ENCODE peak calls at places on chromosome 11, in nine cellular contexts. F is small intestine, V is mammary epithelial cell, B is astrocyte of the spinal cord, K is fibroblast of pulmonary artery, W is fibroblast of mammary gland, M is skeletal muscle cell, R is tibial nerve, X is lower lobe of right lung. U is an unnamed sample.
A peak's percentile ranks its signal among the peaks of the same experiment; 100 is the strongest.

GRCh38 chr11:76653674-76654309 is 16.8 kb downstream of the LRRC32 start:
- DNase-seq in W (peak; percentile 87), X (no peak), K (peak; percentile 92), V (no peak), F (no peak), M (peak; percentile 72), B (peak; percentile 52), R (peak; percentile 11), U (peak; percentile 94)

GRCh38 chr11:27381238-27381666 is 18.2 kb upstream of the CCDC34 start:
- DNase-seq in V (no peak), X (no peak), F (no peak), W (no peak), R (no peak), M (no peak), B (no peak), K (no peak), U (no peak)

GRCh38 chr11:27233654-27234042 is 129.4 kb downstream of the CCDC34 start:
- DNase-seq in X (no peak), M (no peak), F (no peak), V (no peak), K (no peak), W (no peak), R (no peak), B (peak; percentile 27), U (no peak)

GRCh38 chr11:34427171-34427805 is 11.4 kb upstream of the CAT start:
- DNase-seq in M (peak; percentile 86), X (no peak), R (no peak), V (peak; percentile 92), K (peak; percentile 53), F (no peak), W (peak; percentile 96), B (peak; percentile 89), U (peak; percentile 94)

GRCh38 chr11:44622190-44622650 is 56.8 kb downstream of the CD82 start:
- DNase-seq in R (no peak), K (no peak), W (no peak), F (no peak), B (no peak), M (no peak), V (no peak), X (no peak), U (no peak)

GRCh38 chr11:35393093-35393492 is 26.3 kb downstream of the SLC1A2 start:
- DNase-seq in X (no peak), V (no peak), F (no peak), W (peak; percentile 49), B (no peak), R (no peak), K (no peak), M (no peak), U (no peak)

GRCh38 chr11:130999086-130999485 is 82.8 kb upstream of the SNX19 start:
- DNase-seq in X (no peak), M (peak; percentile 36), W (peak; percentile 77), R (no peak), K (peak; percentile 65), B (peak; percentile 48), F (no peak), V (peak; percentile 48), U (peak; percentile 91)

GRCh38 chr11:115085461-115086220 is 407.3 kb downstream of the NXPE2 start:
- DNase-seq in R (no peak), K (no peak), W (no peak), V (no peak), X (no peak), M (no peak), B (no peak), F (no peak), U (no peak)

DNA sequence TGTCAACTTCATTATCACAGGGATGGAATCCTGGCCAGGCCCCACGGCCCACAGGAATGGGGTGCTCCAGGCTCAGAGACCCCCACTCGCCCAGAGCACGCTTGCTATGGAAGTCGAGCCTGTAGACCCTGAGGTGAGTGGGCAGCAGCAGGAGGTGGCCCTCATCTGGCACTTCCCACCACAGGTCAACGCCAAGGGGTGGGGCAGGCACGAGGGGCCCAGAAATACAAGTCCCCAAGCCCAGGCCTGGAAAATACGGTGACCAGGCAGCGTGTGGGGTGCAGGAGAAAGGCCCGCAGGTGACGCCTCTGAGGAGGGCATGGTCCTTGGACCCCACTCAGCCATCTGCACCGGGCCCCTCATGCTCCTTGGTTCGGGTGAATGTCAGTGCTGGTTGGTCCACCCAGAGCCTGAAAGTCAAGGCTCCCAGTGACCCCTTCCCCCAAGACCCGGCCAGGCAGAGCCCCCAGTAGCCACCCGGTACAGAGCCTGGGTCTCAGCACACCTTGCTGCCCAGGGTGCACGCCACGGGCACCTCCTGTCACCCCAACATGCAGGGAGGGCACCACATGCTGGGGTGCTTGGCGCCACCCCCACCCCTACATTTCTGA is 2.4 kb downstream of the MOB2 start:
- DNase-seq in W (no peak), F (no peak), M (no peak), R (no peak), K (no peak), B (no peak), V (no peak), X (peak; percentile 32), U (no peak)
- H3K4me3 ChIP-seq in W (no peak overlapping the region), F (no peak overlapping the region), M (no peak overlapping the region), R (no peak overlapping the region), K (no peak overlapping the region), B (no peak overlapping the region), V (no peak overlapping the region), X (no peak overlapping the region), U (no peak overlapping the region)

DNA sequence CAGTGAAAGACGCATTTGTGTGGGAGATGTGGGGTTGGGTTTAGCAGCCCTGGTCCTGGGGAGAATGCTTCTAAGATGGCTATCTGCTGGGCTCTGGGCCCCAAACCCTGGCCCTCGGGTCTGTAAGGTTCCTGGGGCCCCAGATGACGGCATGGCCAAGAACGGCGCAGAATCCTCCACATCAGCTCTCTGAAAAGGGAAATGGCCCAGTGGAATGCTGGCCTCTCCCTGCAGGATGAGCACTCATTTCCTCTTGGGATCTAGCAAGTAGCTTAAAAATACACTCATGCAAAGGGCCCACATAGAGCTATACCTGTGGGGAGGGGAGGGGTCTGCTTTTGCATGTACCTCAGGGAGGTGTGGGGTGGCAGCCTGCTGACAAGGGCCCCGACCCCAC is 37.5 kb upstream of the LINC01488 start:
- DNase-seq in B (peak; percentile 35), X (no peak), W (peak; percentile 62), K (peak; percentile 57), R (no peak), F (no peak), V (no peak), M (no peak), U (peak; percentile 43)
- H3K4me3 ChIP-seq in B (no peak overlapping the region), X (peak overlapping the region; percentile 48), W (peak overlapping the region; percentile 29), K (no peak overlapping the region), R (peak overlapping the region; percentile 17), F (no peak overlapping the region), V (no peak overlapping the region), M (peak overlapping the region; percentile 44), U (peak overlapping the region; percentile 61)

GRCh38 chr11:18050853-18051252 is 4.8 kb upstream of the TPH1 start:
- DNase-seq in R (no peak), B (no peak), X (no peak), W (no peak), K (no peak), F (no peak), M (no peak), V (no peak), U (no peak)

DNA sequence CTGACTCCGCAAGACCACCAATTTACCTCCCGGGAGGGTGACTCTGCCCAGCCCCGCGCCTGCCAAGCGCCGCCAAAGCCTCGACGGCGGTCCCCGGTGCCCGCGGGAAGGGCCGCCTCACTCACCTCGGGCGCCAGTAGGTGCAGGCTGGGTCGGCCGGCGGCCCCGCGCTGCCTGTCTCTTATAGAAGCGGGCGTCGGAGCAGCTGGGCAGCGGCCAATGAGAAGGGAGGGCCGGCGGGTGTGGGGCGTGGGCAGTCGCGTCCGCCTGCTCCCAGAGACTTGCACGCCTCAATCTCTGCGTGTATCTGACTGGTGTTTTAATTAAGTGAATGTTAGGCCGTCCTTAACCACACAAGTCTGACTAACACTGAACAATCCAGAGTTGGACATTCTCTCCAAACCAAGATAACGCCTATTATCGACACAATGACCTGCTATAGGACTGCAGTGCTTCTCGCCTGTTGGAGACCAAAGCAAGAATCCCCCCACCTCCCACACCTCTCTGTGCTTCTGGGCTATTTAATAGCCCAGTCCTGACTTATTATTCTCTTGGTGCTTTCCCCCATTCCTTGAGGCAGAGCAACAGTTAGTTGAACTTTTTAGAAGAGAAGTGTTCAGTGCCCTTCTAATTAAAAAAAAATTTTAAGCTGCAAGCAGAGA is at the start of gene TPH1:
- DNase-seq in F (peak; percentile 49), M (no peak), R (no peak), V (peak; percentile 76), K (peak; percentile 20), B (peak; percentile 50), W (peak; percentile 21), X (peak; percentile 67), U (peak; percentile 41)
- H3K4me3 ChIP-seq in F (no peak within 1 kb of the TSS), M (no peak within 1 kb of the TSS), R (no peak within 1 kb of the TSS), V (peak within 1 kb of the TSS; percentile 32), K (no peak within 1 kb of the TSS), B (no peak within 1 kb of the TSS), W (no peak within 1 kb of the TSS), X (no peak within 1 kb of the TSS), U (no peak within 1 kb of the TSS)

GRCh38 chr11:119319136-119319701 is 2.3 kb upstream of the MCAM start:
- DNase-seq in R (no peak), K (no peak), M (no peak), X (no peak), V (no peak), W (no peak), B (no peak), F (no peak), U (no peak)

GRCh38 chr11:119317592-119318239 is 786 bp upstream of the MCAM start:
- DNase-seq in W (no peak), M (no peak), X (no peak), V (peak; percentile 44), B (no peak), F (no peak), R (no peak), K (no peak), U (no peak)

GRCh38 chr11:119316729-119317591 is at the start of gene MCAM:
- DNase-seq in X (no peak), W (no peak), F (no peak), M (no peak), K (no peak), R (no peak), B (peak; percentile 43), V (peak; percentile 39), U (peak; percentile 11)

GRCh38 chr11:119319702-119320592 is 3.0 kb upstream of the MCAM start:
- DNase-seq in V (no peak), K (no peak), F (no peak), R (no peak), X (no peak), B (no peak), M (no peak), W (no peak), U (no peak)

DNA sequence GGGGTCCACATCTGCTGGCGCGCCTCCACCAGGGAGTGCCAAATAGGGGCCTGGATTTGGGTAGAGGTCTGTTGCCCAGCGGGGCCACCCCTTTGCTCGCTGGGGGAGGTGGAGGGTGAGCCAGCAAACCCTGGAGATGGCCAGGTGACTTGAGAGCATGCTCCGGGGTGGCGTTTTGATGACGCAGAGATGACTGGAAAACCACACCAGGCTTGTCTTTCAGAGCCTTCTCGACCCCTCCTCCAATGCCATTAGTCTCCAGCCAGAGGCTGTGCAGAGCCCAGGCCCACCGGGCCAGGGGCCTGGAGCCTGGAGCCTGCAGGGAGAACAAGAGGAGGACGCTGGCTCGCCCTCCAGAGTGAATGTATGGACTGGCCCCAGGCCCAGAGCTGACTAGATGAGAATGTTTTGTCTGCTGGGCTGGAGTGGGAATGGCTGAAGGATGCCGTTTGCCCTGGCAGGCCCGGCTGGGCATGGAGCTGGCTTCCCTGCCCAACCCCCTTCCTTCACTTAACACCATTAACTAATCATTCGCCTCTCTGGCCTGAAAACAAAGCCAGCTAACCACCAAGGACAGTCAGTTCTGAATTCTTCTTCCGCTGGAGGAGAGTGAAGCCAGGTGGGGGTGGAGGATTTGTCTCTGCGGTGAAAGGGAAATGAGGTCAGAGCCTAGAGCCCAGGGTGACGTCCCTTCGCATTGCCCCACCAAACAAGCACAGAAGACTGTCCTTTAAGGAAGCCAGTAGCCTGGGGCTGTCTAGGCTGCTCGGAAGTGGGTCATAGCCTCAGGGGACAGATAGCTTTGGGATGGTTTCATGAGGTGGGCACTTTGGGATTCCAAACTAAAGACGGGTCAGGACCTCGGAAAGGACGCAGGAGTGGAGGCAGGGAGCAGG is 1.6 kb upstream of the MCAM start:
- DNase-seq in F (peak; percentile 60), R (no peak), W (peak; percentile 54), K (peak; percentile 79), V (peak; percentile 86), X (no peak), B (peak; percentile 61), M (no peak), U (peak; percentile 21)
- H3K4me3 ChIP-seq in F (no peak overlapping the region), R (no peak overlapping the region), W (no peak overlapping the region), K (no peak overlapping the region), V (no peak overlapping the region), X (peak overlapping the region; percentile 6), B (no peak overlapping the region), M (no peak overlapping the region), U (no peak overlapping the region)

U was measured in fibroblast of the aortic adventitia.